ENCODE peak calls at places on chromosomes 7 and 10, in seven cellular contexts. L is bronchial epithelial cell, K is transverse colon, Y is left lung, D is psoas muscle, O is BE2C, V is adrenal gland. U is an unnamed sample. For H3K36me3, the result is how much of the 10 kb centered on the place peaks cover.

GRCh38 chr10:59864141-59864962 is 42.0 kb downstream of the CCDC6 start:
- DNase-seq in L (no peak), K (no peak), Y (no peak), D (no peak), O (no peak), V (no peak), U (no peak)

GRCh38 chr10:102208311-102209035 is 17.6 kb upstream of the ELOVL3 start:
- DNase-seq in L (no peak), K (no peak), Y (no peak), D (no peak), O (peak), V (no peak), U (no peak)

GRCh38 chr10:130553846-130554245 is 417.7 kb downstream of the GLRX3 start:
- DNase-seq in L (no peak), K (no peak), Y (no peak), D (no peak), O (no peak), V (no peak), U (no peak)

GRCh38 chr10:109934958-109935793 is 11.9 kb upstream of the XPNPEP1 start:
- DNase-seq in L (peak), K (no peak), Y (no peak), D (no peak), O (no peak), V (no peak), U (no peak)

GRCh38 chr7:42650171-42650570 is 261.7 kb downstream of the C7orf25 start:
- DNase-seq in L (no peak), K (no peak), Y (no peak), D (no peak), O (no peak), V (no peak), U (no peak)

GRCh38 chr10:57692255-57692980 is 575.3 kb downstream of the IPMK start:
- DNase-seq in L (peak), K (no peak), Y (no peak), D (no peak), O (no peak), V (no peak), U (no peak)

GRCh38 chr7:33716581-33717477 is 188.5 kb upstream of the BMPER start:
- DNase-seq in L (peak), K (no peak), Y (no peak), D (no peak), O (no peak), V (no peak), U (no peak)

GRCh38 chr10:32073128-32073527 is 16.9 kb upstream of the KIF5B start:
- DNase-seq in L (no peak), K (no peak), Y (no peak), D (no peak), O (no peak), V (no peak), U (no peak)

GRCh38 chr10:8163824-8164223 is 109.3 kb downstream of the GATA3 start:
- DNase-seq in L (no peak), K (no peak), Y (no peak), D (no peak), O (no peak), V (no peak), U (no peak)

GRCh38 chr10:61280303-61280702 is 172.9 kb downstream of the TMEM26 start:
- DNase-seq in L (peak), K (no peak), Y (no peak), D (no peak), O (no peak), V (peak), U (no peak)

GRCh38 chr10:58588673-58589265 is 76.1 kb downstream of the BICC1 start:
- DNase-seq in L (peak), K (no peak), Y (no peak), D (peak), O (no peak), V (no peak), U (no peak)

GRCh38 chr7:115235075-115235474 is 313.2 kb downstream of the MDFIC start:
- DNase-seq in L (no peak), K (no peak), Y (no peak), D (no peak), O (no peak), V (no peak), U (no peak)

GRCh38 chr7:82275342-82275741 is 168.2 kb downstream of the CACNA2D1 start:
- DNase-seq in L (no peak), K (no peak), Y (no peak), D (no peak), O (no peak), V (no peak), U (no peak)

GRCh38 chr10:77837248-77837924 is 89.2 kb downstream of the DLG5 start:
- DNase-seq in L (peak), K (peak), Y (no peak), D (no peak), O (peak), V (no peak), U (no peak)

GRCh38 chr10:71999360-72000072 is 35.3 kb downstream of the CHST3 start:
- DNase-seq in L (no peak), K (peak), Y (peak), D (peak), O (peak), V (peak), U (no peak)

GRCh38 chr7:111212857-111213523 is 122.1 kb downstream of the LRRN3 start:
- DNase-seq in L (no peak), K (no peak), Y (no peak), D (no peak), O (peak), V (no peak), U (no peak)

GRCh38 chr10:97028126-97028831 is 157.5 kb downstream of the SLIT1 start:
- DNase-seq in L (peak), K (no peak), Y (no peak), D (no peak), O (no peak), V (no peak), U (no peak)

DNA sequence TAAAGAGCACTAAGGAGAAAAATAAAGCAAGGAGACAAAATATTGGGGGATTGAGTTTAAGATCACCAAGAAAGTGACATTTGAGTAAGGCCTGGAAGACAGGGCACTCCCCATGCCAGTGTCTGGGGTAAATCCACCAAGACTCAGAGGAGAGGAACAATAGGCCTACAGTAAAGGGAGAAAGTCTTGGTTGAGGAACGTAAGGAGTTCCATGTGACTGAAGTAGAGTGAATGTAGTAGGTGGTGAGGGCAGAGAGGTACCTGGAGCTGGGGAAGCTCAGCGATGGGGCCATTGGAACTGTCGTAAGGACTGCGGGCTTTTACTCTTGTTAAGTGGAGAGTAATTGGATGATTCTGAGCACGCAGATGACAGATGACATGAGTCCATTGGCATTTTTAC is 69.4 kb downstream of the CPED1 start:
- DNase-seq in L (no peak), K (no peak), Y (no peak), D (no peak), O (no peak), V (no peak), U (no peak)
- TF ChIP-seq CTCF in L (no peak), K (no peak), Y (no peak), D (no peak), O (no peak), V (no peak), U (no peak)

DNA sequence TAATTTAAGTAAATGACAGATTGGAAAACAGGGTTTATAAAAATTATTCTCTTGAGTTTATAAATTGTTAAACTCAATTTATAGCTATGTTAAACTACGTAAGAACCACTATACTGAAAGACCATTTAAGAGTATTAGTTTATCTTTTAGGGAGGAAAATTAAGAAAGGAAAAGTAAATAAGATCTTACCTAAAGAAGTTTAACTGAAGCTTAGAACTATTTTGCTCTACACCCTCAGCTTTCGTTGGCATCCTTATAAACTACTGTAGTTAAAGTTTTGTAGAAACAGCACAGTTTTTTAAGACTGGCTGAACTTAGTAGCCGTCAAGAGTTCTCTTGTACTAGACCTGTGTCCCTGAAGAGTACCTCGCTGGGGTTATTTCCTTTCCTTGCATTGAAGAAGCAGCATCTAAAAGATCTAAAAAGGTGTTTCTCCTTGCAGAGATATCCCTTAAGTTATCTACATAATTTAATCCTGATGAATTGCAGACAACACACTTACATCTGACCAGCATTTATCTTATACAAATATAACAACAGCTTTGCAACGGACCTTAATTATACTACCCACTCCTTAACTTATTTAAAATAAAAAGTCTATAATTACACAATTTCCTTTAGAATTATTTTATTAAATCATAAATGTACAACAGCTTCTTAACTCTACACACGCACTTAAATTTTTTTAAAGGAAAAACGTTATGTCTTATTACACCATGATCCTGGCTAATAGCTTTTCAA is 9.1 kb downstream of the HNRNPA2B1 start:
- DNase-seq in L (no peak), K (no peak), Y (no peak), D (no peak), O (no peak), V (no peak), U (no peak)
- H3K36me3 ChIP-seq in L (under half), K (under half), Y (under half), D (half or more), O (half or more), V (under half), U (half or more)

DNA sequence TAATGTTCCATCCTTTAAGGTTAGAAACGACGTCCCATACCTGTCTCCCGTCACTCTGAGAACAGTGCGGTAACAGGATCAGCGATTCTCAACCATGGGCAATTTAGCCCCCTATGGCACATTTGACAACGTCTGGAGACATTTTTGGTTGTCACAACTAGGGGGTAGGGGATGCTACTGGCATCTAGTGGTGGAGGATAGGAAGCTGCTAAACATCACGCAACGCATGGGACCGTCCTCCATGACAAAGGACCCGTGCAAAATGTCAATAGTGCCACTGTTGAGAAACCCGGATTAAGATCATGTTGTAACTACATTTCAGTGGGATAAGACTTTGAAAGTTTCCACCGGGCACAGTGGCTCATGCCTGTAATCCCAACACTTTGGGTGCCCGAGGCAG is 5.0 kb upstream of the PAXIP1 start:
- DNase-seq in L (no peak), K (no peak), Y (no peak), D (no peak), O (peak), V (no peak), U (no peak)
- TF ChIP-seq CTCF in L (peak), K (no peak), Y (no peak), D (peak), O (peak), V (no peak), U (no peak)

GRCh38 chr7:88565401-88565800 is 194.1 kb upstream of the ZNF804B start:
- DNase-seq in L (no peak), K (no peak), Y (no peak), D (no peak), O (no peak), V (no peak), U (no peak)

GRCh38 chr7:88566174-88566729 is 193.2 kb upstream of the ZNF804B start:
- DNase-seq in L (no peak), K (no peak), Y (no peak), D (no peak), O (no peak), V (no peak), U (no peak)
- H3K36me3 ChIP-seq in L (under half), K (under half), Y (under half), D (under half), O (under half), V (under half), U (under half)

GRCh38 chr10:52780391-52781155 is 8.0 kb upstream of the MBL2 start:
- DNase-seq in L (no peak), K (no peak), Y (no peak), D (no peak), O (no peak), V (no peak), U (no peak)
- TF ChIP-seq CTCF in L (no peak), K (no peak), Y (no peak), D (no peak), O (no peak), V (peak), U (no peak)

GRCh38 chr10:63525021-63525420 is 3.8 kb downstream of the REEP3 start:
- DNase-seq in L (no peak), K (no peak), Y (no peak), D (no peak), O (no peak), V (no peak), U (no peak)
- H3K36me3 ChIP-seq in L (under half), K (under half), Y (under half), D (under half), O (under half), V (under half), U (under half)

GRCh38 chr7:31443457-31443856 is 70.4 kb upstream of the ITPRID1 start:
- DNase-seq in L (peak), K (no peak), Y (no peak), D (no peak), O (no peak), V (no peak), U (no peak)
- TF ChIP-seq CTCF in L (peak), K (peak), Y (peak), D (peak), O (peak), V (peak), U (peak)

DNA sequence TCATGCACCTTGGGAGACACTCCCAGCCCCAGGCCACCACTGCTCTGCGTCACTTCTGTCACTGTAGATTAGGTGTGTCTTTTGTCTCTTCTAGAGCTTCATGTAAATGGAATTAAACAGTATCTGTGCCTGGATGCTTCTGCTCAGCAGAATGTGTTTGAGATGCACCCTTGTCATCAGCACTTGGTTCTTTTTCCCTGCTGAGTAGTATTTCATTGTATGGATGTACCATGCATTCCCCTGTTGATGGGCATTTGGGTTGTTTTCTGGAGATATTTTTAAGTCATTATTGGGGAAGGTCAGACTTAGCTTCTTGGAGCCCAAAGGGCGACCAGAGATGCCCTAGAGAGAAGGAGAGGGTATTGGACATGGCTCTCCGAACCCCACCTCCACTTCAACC is 124.3 kb upstream of the MACROH2A2 start:
- DNase-seq in L (no peak), K (no peak), Y (no peak), D (no peak), O (no peak), V (no peak), U (no peak)
- H3K36me3 ChIP-seq in L (under half), K (under half), Y (under half), D (under half), O (under half), V (under half), U (under half)

U was measured in thoracic aorta.